ENCODE peak calls at places on chromosomes 11 and 22, in four cellular contexts. O is neuronal stem cell, H is mesendoderm, Z is astrocyte. X is an unnamed sample.

GRCh38 chr11:111777094-111778046 is 11.2 kb upstream of the PPP2R1B start:
- DNase-seq in Z (peak), H (peak), O (peak), X (peak)

GRCh38 chr11:130772266-130773227 is 143.7 kb downstream of the SNX19 start:
- DNase-seq in H (no peak), Z (peak), O (no peak), X (peak)

GRCh38 chr11:112085822-112086421 is 634 bp downstream of the TIMM8B start:
- DNase-seq in O (no peak), Z (no peak), H (peak), X (peak)

GRCh38 chr11:11577932-11578331 is 43.9 kb downstream of the GALNT18 start:
- DNase-seq in Z (no peak), H (no peak), O (no peak), X (no peak)

GRCh38 chr11:26575946-26576345 is 3.9 kb upstream of the MUC15 start:
- DNase-seq in Z (no peak), H (no peak), O (no peak), X (no peak)

GRCh38 chr11:120334894-120335462 is 1.2 kb upstream of the ARHGEF12 start:
- DNase-seq in H (peak), Z (peak), O (peak), X (peak)

GRCh38 chr11:105975128-105975527 is 46.9 kb downstream of the MSANTD4 start:
- DNase-seq in H (no peak), Z (peak), O (no peak), X (no peak)

GRCh38 chr22:31436132-31436531 is 36.7 kb downstream of the DRG1 start:
- DNase-seq in Z (no peak), H (no peak), O (no peak), X (no peak)

GRCh38 chr11:2380807-2381350 is 3.8 kb downstream of the CD81 start:
- DNase-seq in H (no peak), Z (no peak), O (no peak), X (peak)

GRCh38 chr11:10414181-10414580 is 40.9 kb upstream of the AMPD3 start:
- DNase-seq in Z (no peak), O (no peak), H (no peak), X (peak)

GRCh38 chr11:94968334-94968958 is 4.9 kb downstream of the CWC15 start:
- DNase-seq in O (no peak), Z (peak), H (peak), X (peak)

GRCh38 chr11:19080579-19080993 is 20.1 kb upstream of the MRGPRX2 start:
- DNase-seq in O (no peak), H (no peak), Z (peak), X (peak)

GRCh38 chr22:37906364-37907008 is 389 bp downstream of the MICALL1 start:
- DNase-seq in O (no peak), Z (no peak), H (no peak), X (peak)

DNA sequence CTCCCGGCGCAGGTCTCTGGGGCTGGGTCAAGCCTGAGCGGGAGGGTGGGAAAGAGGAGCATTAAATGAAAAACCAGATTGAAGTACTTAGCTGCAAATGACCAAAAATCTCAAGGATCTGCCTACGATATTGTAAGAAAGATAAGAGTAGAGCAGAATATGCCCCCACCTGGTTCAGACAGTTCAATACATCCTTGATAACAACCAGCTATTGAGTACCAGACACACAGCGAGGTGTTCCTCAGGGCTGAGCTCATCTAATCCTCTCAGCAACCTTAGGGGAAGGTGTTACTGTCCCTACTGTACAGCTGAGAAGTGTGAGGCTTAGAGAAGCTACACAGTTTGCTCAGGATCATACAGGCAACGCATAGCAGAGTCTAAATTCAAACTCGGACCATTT is 27.4 kb upstream of the HMGXB4 start:
- DNase-seq in Z (no peak), H (no peak), O (no peak), X (peak)
- H3K4me2 ChIP-seq in Z (no peak), H (no peak), O (no peak), X (no peak)

DNA sequence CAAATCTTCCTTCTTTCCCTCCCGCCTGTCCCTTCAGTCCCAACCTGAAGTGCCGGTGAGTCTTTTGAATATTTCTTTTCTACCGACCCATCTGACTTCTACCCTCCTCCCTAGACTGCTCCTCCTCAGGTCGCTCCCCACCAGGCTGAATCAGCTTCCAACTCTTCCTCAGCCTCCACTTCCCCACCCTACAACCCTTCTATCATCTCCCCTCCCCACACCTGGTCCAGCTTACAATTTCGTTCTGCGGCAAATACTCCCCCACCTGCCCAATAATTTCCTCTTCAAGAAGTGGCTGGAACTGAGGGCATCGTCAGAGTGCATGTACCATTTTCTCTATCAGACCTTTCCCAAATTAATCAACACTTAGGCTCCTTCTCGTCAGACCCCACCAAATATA is 2.5 kb upstream of the NDUFC2 start:
- DNase-seq in Z (no peak), H (no peak), O (no peak), X (no peak)
- H3K4me2 ChIP-seq in Z (no peak), H (no peak), O (no peak), X (no peak)

GRCh38 chr11:124831897-124832296 is 31.7 kb upstream of the MSANTD2 start:
- DNase-seq in O (no peak), H (no peak), Z (no peak), X (no peak)
- H3K4me2 ChIP-seq in O (no peak), H (no peak), Z (no peak), X (no peak)

DNA sequence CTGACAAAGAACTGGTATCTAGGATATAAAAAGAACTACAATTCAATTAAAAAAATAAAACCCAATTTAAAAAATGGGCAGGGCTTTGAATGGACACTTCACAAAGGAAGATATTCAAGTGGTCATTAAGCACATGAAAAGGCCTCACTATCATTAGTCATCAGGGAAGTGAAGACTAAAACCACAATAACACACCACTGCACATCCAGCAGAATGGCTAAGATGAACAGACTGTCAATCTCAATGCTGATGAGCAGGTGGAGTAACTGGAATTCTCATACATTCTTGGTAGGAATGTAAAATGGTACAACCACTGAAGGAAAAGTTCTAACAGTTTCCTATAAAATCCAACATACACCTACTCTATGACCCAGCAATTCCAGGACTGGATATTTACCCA is 8.9 kb downstream of the HPS4 start:
- DNase-seq in Z (peak), H (no peak), O (no peak), X (no peak)
- H3K4me2 ChIP-seq in Z (no peak), H (no peak), O (no peak), X (no peak)

DNA sequence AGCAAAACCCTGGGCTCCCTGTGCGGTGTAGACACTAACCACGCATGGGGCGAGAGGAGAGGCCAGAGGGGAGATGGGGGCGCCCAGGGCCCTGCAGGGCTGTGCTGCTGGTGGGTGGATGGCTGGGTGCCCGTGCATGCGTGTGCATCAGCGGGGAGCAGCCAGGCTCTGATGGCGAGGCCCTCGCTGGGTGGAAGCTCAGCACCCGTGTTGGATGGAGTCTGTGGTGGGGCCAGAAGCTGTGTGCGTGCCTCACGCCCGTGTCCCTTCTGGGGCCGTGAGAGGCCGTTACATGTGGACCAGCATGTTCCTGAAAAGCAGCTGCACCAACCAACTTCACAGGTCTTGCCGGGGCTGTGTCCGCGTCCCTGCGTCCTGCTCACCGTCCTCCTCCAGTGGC is 33.4 kb downstream of the MUC6 start:
- DNase-seq in O (no peak), H (no peak), Z (no peak), X (no peak)
- H3K4me2 ChIP-seq in O (no peak), H (no peak), Z (no peak), X (no peak)

X was measured in osteoblast.